ENCODE peak calls at places on chromosomes 12 and 14, in four cellular contexts. T is foreskin fibroblast, O is endothelial cell of umbilical vein, Z is ascending aorta. C is an unnamed sample.

GRCh38 chr12:98399532-98399931 is 115.9 kb upstream of the TMPO start:
- DNase-seq in T (peak), O (peak), Z (no peak), C (no peak)

GRCh38 chr12:102481705-102482104 is 1.3 kb upstream of the IGF1 start:
- DNase-seq in T (no peak), O (no peak), Z (no peak), C (no peak)

GRCh38 chr12:124386661-124387509 is 92.0 kb downstream of the RFLNA start:
- DNase-seq in T (peak), O (peak), Z (no peak), C (no peak)

GRCh38 chr14:106850913-106851825 is 1324.8 kb downstream of the TMEM121 start:
- DNase-seq in T (no peak), O (no peak), Z (no peak), C (no peak)

GRCh38 chr14:64954491-64955240 is 12.1 kb upstream of the GPX2 start:
- DNase-seq in T (no peak), O (no peak), Z (no peak), C (no peak)

GRCh38 chr14:36442824-36443241 is 77.2 kb downstream of the NKX2-1 start:
- DNase-seq in T (no peak), O (no peak), Z (no peak), C (no peak)

GRCh38 chr12:31589896-31590729 is 823 bp downstream of the DENND5B start:
- DNase-seq in T (peak), O (peak), Z (peak), C (peak)

GRCh38 chr12:42426733-42427132 is 100.8 kb downstream of the PPHLN1 start:
- DNase-seq in T (peak), O (peak), Z (no peak), C (no peak)

GRCh38 chr12:85036241-85036707 is at the start of the genes LRRIQ1 and TSPAN19:
- DNase-seq in T (peak), O (peak), Z (peak), C (peak)

GRCh38 chr14:51094282-51094821 is 553 bp downstream of the TRIM9 start:
- DNase-seq in T (peak), O (no peak), Z (no peak), C (no peak)

GRCh38 chr12:22100952-22101748 is 55.1 kb downstream of the CMAS start:
- DNase-seq in T (peak), O (peak), Z (no peak), C (peak)

GRCh38 chr14:36056846-36057245 is 119.7 kb downstream of the PTCSC3 start:
- DNase-seq in T (no peak), O (no peak), Z (no peak), C (no peak)

GRCh38 chr14:100358396-100358795 is 35.3 kb downstream of the SLC25A47 start:
- DNase-seq in T (no peak), O (no peak), Z (no peak), C (no peak)

GRCh38 chr14:69346710-69347109 is 51.4 kb downstream of the ERH start:
- DNase-seq in T (peak), O (peak), Z (no peak), C (no peak)

GRCh38 chr12:2856901-2857495 is at the start of gene TEX52:
- DNase-seq in T (no peak), O (no peak), Z (no peak), C (no peak)

GRCh38 chr14:67385120-67385519 is 25.0 kb downstream of the EIF2S1 start:
- DNase-seq in T (no peak), O (no peak), Z (no peak), C (no peak)

GRCh38 chr12:120229583-120230325 is 28.8 kb upstream of the RPLP0 start:
- DNase-seq in T (peak), O (no peak), Z (no peak), C (no peak)

GRCh38 chr12:109718390-109718789 is 4.8 kb downstream of the FAM222A start:
- DNase-seq in T (no peak), O (no peak), Z (no peak), C (no peak)

GRCh38 chr12:25648460-25648859 is 95.4 kb upstream of the LMNTD1 start:
- DNase-seq in T (peak), O (peak), Z (no peak), C (no peak)

GRCh38 chr14:39036760-39037159 is 66.3 kb downstream of the SEC23A start:
- DNase-seq in T (no peak), O (no peak), Z (no peak), C (no peak)

GRCh38 chr12:42490261-42490842 is 99.2 kb downstream of the PRICKLE1 start:
- DNase-seq in T (no peak), O (no peak), Z (no peak), C (no peak)

GRCh38 chr12:85872497-85873091 is 1.5 kb upstream of the NTS start:
- DNase-seq in T (peak), O (peak), Z (no peak), C (no peak)

GRCh38 chr12:119328111-119328510 is 6.4 kb upstream of the CCDC60 start:
- DNase-seq in T (no peak), O (no peak), Z (no peak), C (no peak)

GRCh38 chr12:42568952-42569916 is 20.3 kb downstream of the PRICKLE1 start:
- DNase-seq in T (peak), O (peak), Z (no peak), C (no peak)

GRCh38 chr12:132189378-132190011 is 45.2 kb downstream of the NOC4L start:
- DNase-seq in T (peak), O (peak), Z (peak), C (peak)

DNA sequence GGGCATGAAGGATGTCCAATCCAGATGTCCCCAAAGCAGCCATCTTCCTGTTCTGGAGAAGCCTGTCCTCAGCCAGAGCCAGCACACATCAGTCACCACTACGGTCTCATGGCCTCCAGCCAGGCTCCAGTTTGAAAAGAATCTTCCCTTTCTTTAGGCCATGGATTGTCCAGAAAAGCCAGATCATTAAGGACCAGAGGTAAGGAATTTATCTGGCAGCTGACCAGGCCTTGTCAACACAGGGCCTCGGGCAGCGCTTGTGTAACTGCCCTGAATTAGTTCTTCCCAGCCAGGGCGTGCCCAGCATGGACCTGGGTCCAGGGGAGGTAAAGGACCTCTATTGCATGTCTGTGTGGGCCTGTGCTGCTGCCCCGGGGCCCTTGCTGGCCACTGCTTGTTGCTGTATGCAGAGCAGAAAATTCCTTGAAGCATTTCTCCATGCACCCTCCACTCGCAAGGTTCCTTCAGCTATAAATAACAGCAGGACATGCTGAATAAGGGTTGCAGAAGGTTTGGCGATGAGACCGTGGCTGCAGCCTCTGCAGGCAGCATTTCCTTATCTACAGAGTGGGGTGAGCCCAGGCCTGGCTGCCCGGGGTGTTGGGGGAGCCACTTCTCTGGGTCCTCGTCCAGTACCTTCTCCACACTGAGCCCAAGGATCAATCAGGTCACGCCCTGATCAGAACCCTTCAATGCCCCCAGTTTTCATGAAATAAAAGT is 21.7 kb upstream of the VPS37B start:
- DNase-seq in T (peak), O (no peak), Z (peak), C (no peak)
- H3K4me3 ChIP-seq in T (no peak), O (no peak), Z (peak), C (no peak)

GRCh38 chr14:20630340-20631022 is 11.0 kb downstream of the OR6S1 start:
- DNase-seq in T (peak), O (peak), Z (no peak), C (no peak)
- H3K4me3 ChIP-seq in T (peak), O (no peak), Z (peak), C (peak)

GRCh38 chr12:81395431-81395830 is 317.6 kb downstream of the ACSS3 start:
- DNase-seq in T (no peak), O (no peak), Z (no peak), C (no peak)

GRCh38 chr12:81386101-81386500 is 308.2 kb downstream of the ACSS3 start:
- DNase-seq in T (no peak), O (no peak), Z (no peak), C (no peak)

GRCh38 chr12:81389550-81390099 is 311.7 kb downstream of the ACSS3 start:
- DNase-seq in T (no peak), O (no peak), Z (no peak), C (no peak)
- H3K4me3 ChIP-seq in T (no peak), O (no peak), Z (no peak), C (no peak)

DNA sequence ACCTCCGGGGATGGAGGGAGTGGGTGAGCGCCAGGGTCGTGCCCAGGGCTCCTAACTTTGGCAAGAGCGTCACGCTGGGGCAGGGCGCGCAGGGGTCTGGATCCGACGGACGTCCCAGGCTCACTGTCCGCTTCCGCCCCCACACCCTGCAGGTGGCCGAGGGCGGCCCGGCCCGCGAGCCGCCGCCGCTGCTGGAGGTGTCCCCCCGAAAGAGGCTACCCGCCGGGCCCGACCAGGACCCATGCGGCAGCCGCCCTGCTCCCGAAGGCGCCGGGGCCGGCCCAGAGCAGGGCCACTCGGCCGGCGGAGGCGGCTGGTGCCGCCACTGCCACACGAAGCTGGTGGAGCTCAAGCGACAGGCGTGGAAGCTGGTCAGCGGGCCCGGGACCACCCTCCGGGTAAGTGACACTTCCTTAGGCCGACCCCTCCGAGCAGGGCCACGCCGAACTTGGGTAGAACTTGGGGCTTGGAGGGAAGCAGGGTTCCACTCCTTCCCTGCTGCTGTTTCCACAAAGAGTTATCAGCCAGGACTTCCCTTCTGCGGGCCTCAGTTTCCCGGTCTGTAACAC is 588 bp downstream of the KIF26A start:
- DNase-seq in T (peak), O (no peak), Z (no peak), C (no peak)
- H3K4me3 ChIP-seq in T (peak), O (peak), Z (peak), C (peak)

DNA sequence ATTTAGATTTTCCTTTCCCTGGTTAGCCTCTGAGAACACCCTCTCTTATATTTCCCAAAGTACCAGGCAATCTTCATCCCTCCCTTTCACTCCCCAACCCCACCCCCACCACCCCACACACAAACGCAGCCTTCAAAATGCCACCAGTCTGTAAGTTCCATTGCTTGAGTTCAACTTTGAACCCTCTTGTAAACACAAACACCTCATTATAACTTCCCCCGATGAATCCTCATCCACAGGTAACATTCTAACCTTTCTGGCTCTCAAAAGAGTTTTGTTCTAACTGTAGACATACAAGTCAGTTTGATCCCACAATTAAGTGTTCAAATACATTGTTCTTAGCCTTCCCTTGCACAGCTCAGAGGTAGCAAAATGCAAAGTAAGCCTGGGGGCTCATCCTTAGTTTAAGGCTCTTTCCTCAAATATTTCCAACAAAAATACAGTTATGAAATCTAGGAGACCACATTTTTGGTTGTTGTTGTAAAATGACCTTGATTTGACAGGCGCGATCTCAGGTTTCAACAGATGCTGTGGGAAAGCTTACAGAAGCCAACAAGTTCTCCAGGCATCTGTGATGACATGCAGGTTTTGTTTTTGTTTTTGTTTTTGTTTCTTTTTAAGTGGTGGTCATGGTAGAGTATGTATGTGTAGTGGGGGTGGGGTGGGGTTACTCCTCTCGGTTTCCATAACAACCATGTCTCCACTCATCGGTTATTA is 199.6 kb upstream of the FOXN3 start:
- DNase-seq in T (peak), O (peak), Z (no peak), C (no peak)
- H3K4me3 ChIP-seq in T (no peak), O (no peak), Z (peak), C (no peak)

GRCh38 chr14:104802913-104803184 is 1.9 kb downstream of the ZBTB42 start:
- DNase-seq in T (no peak), O (no peak), Z (no peak), C (no peak)

GRCh38 chr14:104802120-104802912 is 1.4 kb downstream of the ZBTB42 start:
- DNase-seq in T (no peak), O (no peak), Z (no peak), C (no peak)

GRCh38 chr14:104800600-104801283 is at the start of gene ZBTB42:
- DNase-seq in T (peak), O (peak), Z (peak), C (no peak)

GRCh38 chr14:104799657-104800599 is 973 bp upstream of the ZBTB42 start:
- DNase-seq in T (peak), O (peak), Z (peak), C (peak)

DNA sequence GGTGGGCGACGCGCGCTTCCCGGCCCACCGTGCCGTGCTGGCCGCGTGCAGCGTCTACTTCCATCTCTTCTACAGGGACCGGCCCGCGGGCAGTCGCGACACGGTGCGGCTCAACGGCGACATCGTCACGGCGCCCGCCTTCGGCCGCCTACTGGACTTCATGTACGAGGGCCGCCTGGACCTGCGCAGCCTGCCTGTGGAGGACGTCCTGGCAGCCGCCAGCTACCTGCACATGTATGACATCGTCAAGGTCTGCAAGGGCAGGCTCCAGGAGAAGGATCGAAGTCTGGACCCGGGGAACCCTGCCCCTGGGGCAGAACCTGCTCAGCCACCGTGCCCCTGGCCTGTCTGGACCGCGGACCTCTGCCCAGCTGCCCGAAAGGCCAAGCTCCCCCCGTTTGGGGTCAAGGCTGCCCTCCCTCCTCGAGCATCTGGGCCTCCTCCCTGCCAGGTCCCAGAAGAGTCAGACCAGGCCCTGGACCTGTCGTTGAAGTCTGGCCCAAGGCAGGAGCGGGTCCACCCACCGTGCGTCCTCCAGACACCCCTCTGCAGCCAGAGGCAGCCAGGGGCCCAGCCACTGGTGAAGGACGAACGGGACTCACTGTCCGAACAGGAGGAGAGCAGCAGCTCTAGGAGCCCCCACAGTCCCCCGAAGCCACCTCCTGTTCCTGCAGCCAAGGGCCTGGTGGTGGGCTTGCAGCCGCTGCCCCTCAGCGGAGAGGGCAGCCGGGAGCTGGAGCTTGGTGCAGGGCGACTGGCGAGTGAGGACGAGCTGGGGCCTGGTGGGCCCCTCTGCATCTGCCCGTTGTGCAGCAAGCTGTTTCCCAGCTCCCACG is 601 bp downstream of the ZBTB42 start:
- DNase-seq in T (no peak), O (no peak), Z (no peak), C (no peak)
- H3K4me3 ChIP-seq in T (peak), O (peak), Z (peak), C (peak)

DNA sequence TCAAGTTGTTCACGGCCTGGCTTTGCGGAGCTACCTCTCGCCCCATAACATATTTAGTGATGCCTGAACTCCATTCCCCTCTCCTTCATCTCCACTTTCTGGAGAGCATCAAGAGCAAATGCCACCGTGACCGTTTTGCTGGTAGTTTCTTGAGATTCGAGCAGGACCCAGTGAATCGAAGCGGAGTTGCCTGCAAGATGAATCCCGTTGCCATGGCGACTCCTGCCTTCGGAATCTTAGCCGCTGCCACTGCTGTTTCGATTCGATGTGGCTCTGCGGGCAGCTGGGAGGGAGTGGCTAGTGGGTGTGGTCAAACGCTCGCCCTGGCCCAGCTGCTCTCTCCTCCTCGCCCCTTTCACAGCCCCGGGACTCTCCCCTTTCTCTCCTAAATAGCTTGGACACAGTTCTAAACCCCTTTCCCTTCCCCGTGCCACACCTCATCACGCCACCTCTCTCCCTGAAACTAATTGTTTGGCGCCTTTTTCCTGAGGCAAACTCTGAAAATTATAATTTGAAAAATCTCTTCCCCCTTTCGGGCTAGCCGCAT is 1.4 kb downstream of the DAAM1 start:
- DNase-seq in T (peak), O (peak), Z (peak), C (peak)
- H3K4me3 ChIP-seq in T (peak), O (peak), Z (peak), C (peak)

GRCh38 chr14:49584058-49584457 is 2.1 kb downstream of the RPS29 start:
- DNase-seq in T (no peak), O (no peak), Z (no peak), C (no peak)
- H3K4me3 ChIP-seq in T (peak), O (no peak), Z (peak), C (no peak)